ENCODE peak calls at places on chromosomes 13 and 19, in ten cellular contexts. P is colonic mucosa, J is prostate gland, I is stomach, C is neural progenitor cell, Y is small intestine, S is left ventricle myocardium inferior, F is esophagus muscularis mucosa, D is iPS DF 6.9, R is heart right ventricle. H is an unnamed sample. For H3K36me3 and H3K4me1, the result is how much of the 10 kb centered on the place peaks cover.

GRCh38 chr19:5484398-5485285 is 29.4 kb downstream of the ZNRF4 start:
- DNase-seq in I (peak), D (no peak), Y (no peak), P (no peak), R (no peak), J (no peak), F (no peak), C (peak), S (no peak), H (no peak)

GRCh38 chr13:113926951-113927660 is 46.8 kb downstream of the C13orf46 start:
- DNase-seq in R (no peak), P (no peak), S (peak), I (peak), Y (no peak), C (no peak), J (no peak), F (no peak), D (no peak), H (no peak)

GRCh38 chr13:112545866-112546265 is 42.1 kb downstream of the TUBGCP3 start:
- DNase-seq in S (no peak), P (no peak), I (no peak), F (no peak), R (no peak), Y (no peak), J (no peak), C (no peak), D (no peak), H (no peak)

GRCh38 chr13:43196171-43196611 is 172.8 kb downstream of the DNAJC15 start:
- DNase-seq in F (no peak), J (no peak), R (peak), Y (no peak), I (no peak), S (peak), C (no peak), D (no peak), P (no peak), H (no peak)

GRCh38 chr13:28753208-28753892 is 34.6 kb upstream of the SLC46A3 start:
- DNase-seq in I (peak), P (peak), F (peak), D (no peak), R (peak), J (peak), C (no peak), Y (peak), S (peak), H (no peak)

GRCh38 chr19:29860492-29860891 is 48.7 kb downstream of the CCNE1 start:
- DNase-seq in P (no peak), F (no peak), D (no peak), S (no peak), Y (no peak), I (no peak), C (peak), J (no peak), R (no peak), H (no peak)

GRCh38 chr19:33794578-33795369 is 1.9 kb upstream of the KCTD15 start:
- DNase-seq in F (no peak), J (no peak), C (peak), D (no peak), Y (no peak), P (no peak), R (no peak), I (no peak), S (peak), H (no peak)

GRCh38 chr19:3785464-3785937 is 680 bp downstream of the MATK start:
- DNase-seq in Y (no peak), P (no peak), F (no peak), R (no peak), D (no peak), S (no peak), I (no peak), J (no peak), C (peak), H (no peak)

GRCh38 chr19:45446295-45446694 is 21.5 kb upstream of the FOSB start:
- DNase-seq in F (no peak), J (no peak), R (no peak), I (no peak), C (peak), Y (peak), D (no peak), P (no peak), S (no peak), H (no peak)

GRCh38 chr19:57290970-57291369 is 10.7 kb downstream of the ZNF460 start:
- DNase-seq in P (no peak), I (no peak), S (no peak), F (no peak), C (no peak), D (no peak), Y (no peak), R (no peak), J (no peak), H (no peak)

GRCh38 chr13:23447927-23448326 is 14.4 kb upstream of the SACS start:
- DNase-seq in Y (no peak), S (no peak), P (no peak), D (no peak), F (no peak), I (no peak), R (no peak), J (no peak), C (no peak), H (no peak)

GRCh38 chr19:50328257-50329145 is 676 bp downstream of the KCNC3 start:
- DNase-seq in I (no peak), F (no peak), J (no peak), C (peak), D (no peak), S (no peak), P (no peak), R (no peak), Y (no peak), H (no peak)

GRCh38 chr19:28027116-28027515 is 1185.8 kb downstream of the UQCRFS1 start:
- DNase-seq in C (no peak), Y (no peak), I (no peak), J (no peak), D (no peak), P (no peak), R (no peak), F (no peak), S (no peak), H (no peak)

GRCh38 chr13:107258599-107259187 is 690.8 kb upstream of the ARGLU1 start:
- DNase-seq in I (no peak), D (no peak), J (no peak), F (no peak), P (no peak), C (no peak), S (no peak), Y (no peak), R (no peak), H (no peak)

GRCh38 chr19:5677597-5677996 is 2.7 kb downstream of the MICOS13 start:
- DNase-seq in I (no peak), S (no peak), P (no peak), F (no peak), C (no peak), D (no peak), Y (no peak), R (no peak), J (no peak), H (no peak)

GRCh38 chr19:33486407-33486806 is 35.2 kb downstream of the PEPD start:
- DNase-seq in I (no peak), Y (no peak), C (no peak), D (no peak), F (no peak), J (no peak), R (no peak), S (no peak), P (no peak), H (no peak)

GRCh38 chr19:37855098-37855497 is 51.3 kb downstream of the WDR87 start:
- DNase-seq in P (peak), D (no peak), J (peak), Y (no peak), F (no peak), I (no peak), C (no peak), R (peak), S (peak), H (no peak)

GRCh38 chr13:41428155-41428554 is 29.2 kb upstream of the RGCC start:
- DNase-seq in F (no peak), S (no peak), C (peak), P (peak), D (no peak), I (no peak), Y (no peak), R (peak), J (no peak), H (peak)

GRCh38 chr19:10683582-10683981 is 17.7 kb upstream of the QTRT1 start:
- DNase-seq in Y (no peak), D (no peak), C (no peak), F (no peak), J (no peak), P (no peak), R (no peak), S (no peak), I (no peak), H (no peak)

GRCh38 chr13:66933994-66934393 is 296.1 kb downstream of the PCDH9 start:
- DNase-seq in C (no peak), P (no peak), I (no peak), F (no peak), R (no peak), D (no peak), Y (no peak), J (no peak), S (no peak), H (no peak)

GRCh38 chr19:2503521-2504109 is 27.7 kb downstream of the GADD45B start:
- DNase-seq in D (no peak), R (no peak), P (no peak), I (no peak), F (no peak), S (no peak), Y (no peak), C (no peak), J (no peak), H (peak)

GRCh38 chr19:3146677-3147100 is 10.9 kb downstream of the GNA15 start:
- DNase-seq in I (no peak), Y (no peak), R (no peak), P (peak), J (no peak), S (no peak), D (no peak), F (no peak), C (peak), H (peak)

GRCh38 chr13:19601749-19602725 is 31.4 kb upstream of the MPHOSPH8 start:
- DNase-seq in R (no peak), Y (peak), P (peak), C (peak), I (peak), S (peak), J (no peak), F (no peak), D (no peak), H (peak)

GRCh38 chr13:95660981-95661581 is 15.9 kb upstream of the DNAJC3 start:
- DNase-seq in F (no peak), I (no peak), D (no peak), P (no peak), Y (peak), C (peak), S (no peak), R (no peak), J (no peak), H (no peak)

GRCh38 chr13:39119422-39119821 is 81.2 kb downstream of the NHLRC3 start:
- DNase-seq in R (no peak), P (no peak), I (no peak), J (no peak), D (no peak), F (no peak), S (no peak), Y (no peak), C (peak), H (no peak)

GRCh38 chr19:34474233-34474989 is 7.1 kb upstream of the WTIP start:
- DNase-seq in P (no peak), Y (no peak), I (no peak), S (no peak), J (no peak), C (no peak), F (no peak), D (no peak), R (no peak), H (no peak)

GRCh38 chr19:11096210-11096841 is 7.1 kb downstream of the LDLR start:
- DNase-seq in R (peak), I (no peak), S (peak), F (no peak), Y (peak), D (no peak), J (no peak), P (no peak), C (no peak), H (no peak)

GRCh38 chr19:30227661-30228112 is 144.5 kb upstream of the ZNF536 start:
- DNase-seq in S (peak), F (no peak), P (peak), J (peak), C (peak), R (peak), I (peak), Y (peak), D (no peak), H (no peak)

GRCh38 chr19:8045872-8046568 is 6.5 kb upstream of the CCL25 start:
- DNase-seq in D (no peak), S (no peak), P (no peak), J (no peak), R (no peak), Y (no peak), C (no peak), F (no peak), I (no peak), H (no peak)

GRCh38 chr19:33298146-33298911 is 4.0 kb downstream of the CEBPA start:
- DNase-seq in D (no peak), R (no peak), S (no peak), P (no peak), J (peak), I (peak), Y (no peak), F (no peak), C (no peak), H (no peak)

GRCh38 chr13:51416107-51416506 is 36.7 kb downstream of the INTS6 start:
- DNase-seq in C (no peak), Y (no peak), D (no peak), I (no peak), S (no peak), J (no peak), F (no peak), P (no peak), R (no peak), H (no peak)

GRCh38 chr13:42883771-42884170 is 102.4 kb downstream of the FAM216B start:
- DNase-seq in P (peak), I (no peak), R (no peak), F (no peak), D (no peak), J (peak), C (peak), S (no peak), Y (peak), H (no peak)

GRCh38 chr19:12838182-12838890 is at the start of gene MAST1:
- DNase-seq in P (peak), C (peak), I (peak), D (no peak), F (no peak), Y (peak), R (no peak), J (no peak), S (no peak), H (no peak)

GRCh38 chr13:32446220-32446619 is 18.3 kb upstream of the N4BP2L1 start:
- DNase-seq in S (no peak), I (no peak), F (no peak), C (no peak), P (no peak), R (no peak), D (no peak), J (no peak), Y (peak), H (no peak)

GRCh38 chr19:32018014-32018413 is 327.4 kb upstream of the ZNF507 start:
- DNase-seq in C (no peak), R (no peak), J (peak), S (no peak), F (peak), P (no peak), I (no peak), D (no peak), Y (peak), H (no peak)

GRCh38 chr13:90622547-90622946 is 724.9 kb upstream of the MIR17HG start:
- DNase-seq in D (no peak), F (no peak), P (no peak), R (no peak), C (no peak), S (no peak), I (no peak), J (no peak), Y (no peak), H (no peak)

GRCh38 chr13:98942997-98943396 is 34.9 kb downstream of the DOCK9 start:
- DNase-seq in I (no peak), R (no peak), P (no peak), Y (no peak), C (no peak), D (no peak), S (no peak), F (no peak), J (no peak), H (no peak)
- H3K36me3 ChIP-seq in I (under half), R (under half), P (under half), Y (under half), C (under half), D (under half), S (under half), F (under half), J (under half), H (under half)

DNA sequence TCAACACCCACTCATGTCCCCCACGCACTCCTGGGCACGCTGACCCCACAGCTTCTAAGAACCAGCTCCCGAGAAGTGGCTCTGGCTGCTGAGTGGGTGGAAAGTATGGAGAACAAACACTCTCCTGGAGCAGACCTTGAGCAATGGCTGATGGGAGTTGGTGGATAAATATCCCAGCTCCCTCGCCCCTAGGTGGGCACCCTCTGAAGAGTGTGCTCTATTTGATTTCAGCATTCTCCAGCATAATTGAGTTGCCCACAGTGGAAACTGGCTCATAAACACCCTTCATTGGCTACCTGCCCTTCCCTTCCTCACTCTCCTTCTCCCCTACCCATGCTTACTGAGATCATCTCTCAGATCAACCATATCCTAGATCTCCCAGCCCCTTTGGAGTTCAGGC is 41.5 kb upstream of the ADGRE5 start:
- DNase-seq in C (no peak), Y (no peak), S (no peak), J (no peak), F (no peak), D (no peak), R (no peak), P (no peak), I (no peak), H (no peak)
- H3K4me1 ChIP-seq in C (under half), Y (under half), S (under half), J (under half), F (under half), D (under half), R (under half), P (under half), I (under half), H (under half)

GRCh38 chr19:16640951-16641350 is 12.9 kb upstream of the MED26 start:
- DNase-seq in I (no peak), S (no peak), C (no peak), R (no peak), D (no peak), P (no peak), F (no peak), Y (no peak), J (no peak), H (no peak)
- H3K36me3 ChIP-seq in I (half or more), S (half or more), C (under half), R (half or more), D (under half), P (under half), F (under half), Y (under half), J (under half), H (under half)

GRCh38 chr13:29921542-29921941 is 71.1 kb upstream of the UBL3 start:
- DNase-seq in D (no peak), R (no peak), P (no peak), I (no peak), Y (no peak), J (no peak), S (no peak), F (no peak), C (no peak), H (no peak)
- H3K4me1 ChIP-seq in D (under half), R (under half), P (under half), I (half or more), Y (under half), J (under half), S (under half), F (under half), C (under half), H (under half)

GRCh38 chr13:50001287-50001686 is 4.4 kb downstream of the TRIM13 start:
- DNase-seq in Y (no peak), J (no peak), S (no peak), D (no peak), R (no peak), P (no peak), I (no peak), C (no peak), F (no peak), H (no peak)

GRCh38 chr13:50011461-50011860 is 3.8 kb upstream of the KCNRG start:
- DNase-seq in S (no peak), C (no peak), F (no peak), I (no peak), Y (no peak), P (no peak), R (no peak), D (no peak), J (no peak), H (no peak)

GRCh38 chr13:50006426-50007135 is 8.7 kb upstream of the KCNRG start:
- DNase-seq in S (no peak), Y (peak), I (no peak), J (no peak), F (no peak), C (no peak), P (peak), D (no peak), R (no peak), H (no peak)
- H3K36me3 ChIP-seq in S (under half), Y (under half), I (under half), J (under half), F (under half), C (under half), P (under half), D (under half), R (half or more), H (under half)

GRCh38 chr13:76336889-76337844 is 549.0 kb downstream of the KCTD12 start:
- DNase-seq in D (no peak), Y (no peak), I (no peak), C (no peak), P (no peak), S (no peak), R (peak), F (no peak), J (no peak), H (no peak)
- H3K4me1 ChIP-seq in D (under half), Y (under half), I (under half), C (under half), P (under half), S (under half), R (under half), F (half or more), J (under half), H (under half)

DNA sequence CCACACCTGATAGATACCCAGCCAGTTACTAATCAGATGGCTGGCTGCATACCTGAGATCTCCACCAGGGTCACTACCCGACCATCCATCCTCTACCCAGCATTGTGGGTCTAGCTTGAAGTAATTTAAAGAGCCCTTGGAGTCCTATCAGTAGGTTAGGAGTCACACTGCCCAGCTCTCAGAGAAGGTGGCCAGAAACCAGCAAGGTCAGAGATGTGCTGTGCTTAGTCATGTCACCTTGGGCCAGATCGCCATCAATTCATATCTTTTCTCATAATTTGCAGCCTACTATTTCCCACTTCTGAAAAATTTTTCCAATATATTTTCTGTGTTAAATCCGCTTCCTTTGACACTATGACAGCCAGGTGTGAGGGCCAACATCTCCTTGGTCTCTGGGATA is 13.9 kb downstream of the SAMD4B start:
- DNase-seq in S (no peak), Y (no peak), R (no peak), I (no peak), D (no peak), C (no peak), F (no peak), P (no peak), J (no peak), H (no peak)
- H3K36me3 ChIP-seq in S (half or more), Y (under half), R (half or more), I (half or more), D (under half), C (under half), F (half or more), P (under half), J (under half), H (under half)

DNA sequence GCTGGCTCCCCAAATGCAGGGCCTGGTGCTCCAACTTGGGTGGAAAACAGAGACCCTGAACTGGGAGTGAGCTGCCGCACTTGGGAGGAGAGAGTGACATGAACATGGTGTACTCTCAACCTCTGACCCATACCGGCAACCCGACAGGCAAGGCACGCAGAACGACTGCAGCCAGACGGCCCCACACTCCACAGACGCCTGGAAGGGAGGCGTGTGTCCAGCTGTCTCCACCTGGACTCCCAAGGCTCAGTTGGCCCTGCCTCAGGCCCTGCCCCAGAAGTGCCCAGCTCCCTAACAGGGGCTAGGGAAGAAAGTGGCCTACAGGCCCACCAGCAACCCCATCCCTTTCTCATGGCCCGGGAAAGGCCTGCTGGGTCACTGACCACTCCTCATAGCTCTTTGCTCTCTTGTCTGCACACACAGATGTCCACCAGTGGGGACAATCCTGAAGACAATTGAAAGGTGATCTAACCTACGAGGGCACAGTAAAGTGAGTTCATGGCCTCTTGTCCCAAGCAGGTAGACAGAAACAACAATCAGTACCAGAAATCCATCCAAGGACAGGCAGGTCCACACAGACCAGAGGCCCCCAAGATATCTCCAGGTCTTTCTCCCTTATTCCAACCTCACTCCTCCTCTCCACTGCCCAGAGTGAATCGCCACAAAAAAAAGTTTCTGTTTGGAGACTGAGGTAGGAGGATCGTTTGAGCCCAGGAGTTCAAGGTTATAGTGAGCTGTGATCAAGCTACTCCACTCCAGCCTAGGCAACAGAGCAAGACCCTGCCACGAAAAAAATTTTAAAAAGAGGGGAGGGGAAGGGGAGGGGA is 28.2 kb downstream of the ELL start:
- DNase-seq in R (no peak), Y (no peak), D (no peak), C (no peak), I (no peak), F (no peak), J (no peak), S (no peak), P (no peak), H (no peak)
- H3K4me1 ChIP-seq in R (half or more), Y (under half), D (under half), C (under half), I (half or more), F (half or more), J (under half), S (half or more), P (under half), H (half or more)